ENCODE peak calls at places on chromosomes 3 and 15, in five cellular contexts. P is ACHN; Y is NCI-H510A treated with DMSO at 0.1 percent for 48 hours; N is activated T-cell treated with anti-CD3 and anti-CD28 coated beads, Interleukin-2, amount 50 U/mL, for 24 hours; W is tibial artery. I is an unnamed sample.

GRCh38 chr3:114718897-114719208 is 425.0 kb downstream of the TIGIT start:
- DNase-seq in P (peak; percentile 63), Y (no peak), N (no peak), W (no peak), I (no peak)

GRCh38 chr15:77589839-77590238 is 42.9 kb downstream of the LINGO1 start:
- DNase-seq in P (no peak), Y (no peak), N (no peak), W (no peak), I (peak; percentile 15)

GRCh38 chr3:181264491-181264890 is 275.0 kb upstream of the DNAJC19 start:
- DNase-seq in P (no peak), Y (no peak), N (no peak), W (no peak), I (no peak)

GRCh38 chr15:36599824-36600365 is 20.5 kb downstream of the CDIN1 start:
- DNase-seq in P (no peak), Y (no peak), N (no peak), W (no peak), I (no peak)

GRCh38 chr3:58175098-58175428 is 35.7 kb downstream of the DNASE1L3 start:
- DNase-seq in P (no peak), Y (no peak), N (no peak), W (no peak), I (no peak)

GRCh38 chr3:9213019-9213646 is 36.3 kb downstream of the SRGAP3 start:
- DNase-seq in P (no peak), Y (peak; percentile 18), N (no peak), W (no peak), I (no peak)

GRCh38 chr3:110767156-110767555 is 304.5 kb upstream of the NECTIN3 start:
- DNase-seq in P (no peak), Y (no peak), N (no peak), W (no peak), I (no peak)

GRCh38 chr15:55990516-55990915 is 2.9 kb downstream of the NEDD4 start:
- DNase-seq in P (no peak), Y (peak; percentile 36), N (no peak), W (no peak), I (no peak)

GRCh38 chr3:160643994-160644393 is 33.0 kb upstream of the ARL14 start:
- DNase-seq in P (no peak), Y (no peak), N (no peak), W (no peak), I (no peak)

GRCh38 chr15:49847937-49848823 is 227.3 kb downstream of the DTWD1 start:
- DNase-seq in P (no peak), Y (no peak), N (no peak), W (no peak), I (no peak)

GRCh38 chr3:73214846-73215245 is 153.4 kb downstream of the EBLN2 start:
- DNase-seq in P (no peak), Y (no peak), N (no peak), W (no peak), I (no peak)

GRCh38 chr3:181999314-181999713 is 287.6 kb downstream of the SOX2 start:
- DNase-seq in P (no peak), Y (no peak), N (no peak), W (no peak), I (no peak)

I was measured in thyroid gland.